ENCODE peak calls at places on chromosomes 16 and 17, in six cellular contexts. A is ELR, J is astrocyte of the cerebellum, P is AG04450, K is SW480, M is WERI-Rb-1. X is an unnamed sample.

GRCh38 chr17:8285270-8286181 is 2.9 kb upstream of the RANGRF start:
- DNase-seq in P (no peak), M (no peak), J (no peak), A (no peak), K (no peak), X (no peak)

GRCh38 chr17:66310528-66311148 is 8.2 kb downstream of the PRKCA start:
- DNase-seq in P (no peak), J (no peak), K (no peak), M (peak), A (no peak), X (no peak)

GRCh38 chr17:75295220-75296158 is 6.3 kb upstream of the SLC25A19 start:
- DNase-seq in A (no peak), P (no peak), M (no peak), K (no peak), J (no peak), X (no peak)

GRCh38 chr16:64437706-64438329 is 684.0 kb downstream of the CDH11 start:
- DNase-seq in J (no peak), A (no peak), K (no peak), M (no peak), P (no peak), X (no peak)

GRCh38 chr16:70480127-70481105 is 26.0 kb downstream of the FCSK start:
- DNase-seq in M (no peak), K (no peak), A (no peak), J (no peak), P (no peak), X (no peak)

GRCh38 chr17:77382356-77382911 is 241.7 kb downstream of the SEC14L1 start:
- DNase-seq in J (no peak), K (no peak), P (no peak), M (no peak), A (no peak), X (no peak)

GRCh38 chr17:2259769-2260536 is 43.6 kb downstream of the SMG6 start:
- DNase-seq in M (no peak), J (no peak), K (no peak), P (no peak), A (no peak), X (peak)

GRCh38 chr17:43411369-43411677 is 12.5 kb downstream of the ARL4D start:
- DNase-seq in M (no peak), A (peak), J (no peak), K (no peak), P (no peak), X (no peak)

GRCh38 chr17:72393553-72393952 is 272.7 kb downstream of the SOX9 start:
- DNase-seq in K (peak), J (no peak), A (peak), M (no peak), P (peak), X (no peak)

GRCh38 chr16:27273670-27274522 is 5.3 kb upstream of the NSMCE1 start:
- DNase-seq in A (peak), M (no peak), K (peak), P (no peak), J (peak), X (no peak)

GRCh38 chr17:30360396-30360795 is 18.3 kb upstream of the CPD start:
- DNase-seq in A (no peak), J (no peak), K (no peak), P (no peak), M (no peak), X (no peak)

GRCh38 chr17:68125471-68125870 is 89.9 kb downstream of the KPNA2 start:
- DNase-seq in J (no peak), P (no peak), M (no peak), K (peak), A (no peak), X (no peak)

GRCh38 chr17:65495255-65496060 is 66.0 kb downstream of the AXIN2 start:
- DNase-seq in A (no peak), K (peak), M (peak), P (no peak), J (no peak), X (no peak)

GRCh38 chr17:82602986-82603385 is 45.3 kb downstream of the WDR45B start:
- DNase-seq in A (no peak), J (peak), M (no peak), K (no peak), P (no peak), X (no peak)

GRCh38 chr16:67378642-67379041 is 14.7 kb downstream of the TPPP3 start:
- DNase-seq in M (no peak), K (no peak), J (no peak), A (no peak), P (peak), X (no peak)

GRCh38 chr17:47605006-47605405 is 44.7 kb upstream of the KPNB1 start:
- DNase-seq in J (no peak), K (no peak), P (no peak), M (no peak), A (no peak), X (no peak)

GRCh38 chr16:67114793-67115192 is 5.1 kb downstream of the PHAF1 start:
- DNase-seq in M (no peak), A (peak), K (no peak), J (no peak), P (no peak), X (no peak)

X was measured in natural killer cell.